ENCODE peak calls at places on chromosomes 5 and 9, in nine cellular contexts. One of them, this sample, is unnamed.

GRCh38 chr5:95858023-95858461 is 35.5 kb upstream of the GLRX start:
- DNase-seq in naive thymus-derived CD4-positive, alpha-beta T cell: no peak
- DNase-seq in CD4-positive, alpha-beta memory T cell: no peak
- DNase-seq in heart left ventricle: no peak
- DNase-seq in uterus: peak; percentile 32
- DNase-seq in CD8-positive, alpha-beta T cell: no peak
- DNase-seq in trophoblast cell: peak; percentile 88
- DNase-seq in ovary: peak; percentile 60
- DNase-seq in BE2C: no peak
- DNase-seq in this sample: no peak

GRCh38 chr5:1564824-1565736 is 41.3 kb upstream of the LPCAT1 start:
- DNase-seq in naive thymus-derived CD4-positive, alpha-beta T cell: no peak
- DNase-seq in CD4-positive, alpha-beta memory T cell: no peak
- DNase-seq in heart left ventricle: no peak
- DNase-seq in uterus: no peak
- DNase-seq in CD8-positive, alpha-beta T cell: no peak
- DNase-seq in trophoblast cell: no peak
- DNase-seq in ovary: no peak
- DNase-seq in BE2C: no peak
- DNase-seq in this sample: no peak

GRCh38 chr9:38694676-38695075 is 25.3 kb downstream of the FAM240B start:
- DNase-seq in naive thymus-derived CD4-positive, alpha-beta T cell: no peak
- DNase-seq in CD4-positive, alpha-beta memory T cell: no peak
- DNase-seq in heart left ventricle: no peak
- DNase-seq in uterus: no peak
- DNase-seq in CD8-positive, alpha-beta T cell: no peak
- DNase-seq in trophoblast cell: no peak
- DNase-seq in ovary: no peak
- DNase-seq in BE2C: no peak
- DNase-seq in this sample: no peak

GRCh38 chr9:128702949-128703615 is 779 bp downstream of the PKN3 start:
- DNase-seq in naive thymus-derived CD4-positive, alpha-beta T cell: no peak
- DNase-seq in CD4-positive, alpha-beta memory T cell: no peak
- DNase-seq in heart left ventricle: no peak
- DNase-seq in uterus: peak; percentile 42
- DNase-seq in CD8-positive, alpha-beta T cell: no peak
- DNase-seq in trophoblast cell: no peak
- DNase-seq in ovary: peak; percentile 64
- DNase-seq in BE2C: peak; percentile 47
- DNase-seq in this sample: peak; percentile 44

GRCh38 chr5:122480146-122480545 is 168.1 kb downstream of the SNCAIP start:
- DNase-seq in naive thymus-derived CD4-positive, alpha-beta T cell: no peak
- DNase-seq in CD4-positive, alpha-beta memory T cell: no peak
- DNase-seq in heart left ventricle: no peak
- DNase-seq in uterus: no peak
- DNase-seq in CD8-positive, alpha-beta T cell: no peak
- DNase-seq in trophoblast cell: no peak
- DNase-seq in ovary: no peak
- DNase-seq in BE2C: no peak
- DNase-seq in this sample: no peak

GRCh38 chr5:177491429-177491945 is 5.9 kb downstream of the PDLIM7 start:
- DNase-seq in naive thymus-derived CD4-positive, alpha-beta T cell: no peak
- DNase-seq in CD4-positive, alpha-beta memory T cell: no peak
- DNase-seq in heart left ventricle: no peak
- DNase-seq in uterus: peak; percentile 52
- DNase-seq in CD8-positive, alpha-beta T cell: no peak
- DNase-seq in trophoblast cell: peak; percentile 73
- DNase-seq in ovary: peak; percentile 60
- DNase-seq in BE2C: peak; percentile 89
- DNase-seq in this sample: no peak

GRCh38 chr5:135221187-135221473 is 177.9 kb downstream of the MACROH2A1 start:
- DNase-seq in naive thymus-derived CD4-positive, alpha-beta T cell: no peak
- DNase-seq in CD4-positive, alpha-beta memory T cell: no peak
- DNase-seq in heart left ventricle: no peak
- DNase-seq in uterus: no peak
- DNase-seq in CD8-positive, alpha-beta T cell: no peak
- DNase-seq in trophoblast cell: no peak
- DNase-seq in ovary: no peak
- DNase-seq in BE2C: no peak
- DNase-seq in this sample: peak; percentile 8

GRCh38 chr5:117863589-117864296 is 1124.6 kb downstream of the DTWD2 start:
- DNase-seq in naive thymus-derived CD4-positive, alpha-beta T cell: no peak
- DNase-seq in CD4-positive, alpha-beta memory T cell: no peak
- DNase-seq in heart left ventricle: no peak
- DNase-seq in uterus: no peak
- DNase-seq in CD8-positive, alpha-beta T cell: no peak
- DNase-seq in trophoblast cell: no peak
- DNase-seq in ovary: no peak
- DNase-seq in BE2C: no peak
- DNase-seq in this sample: no peak

GRCh38 chr9:120892177-120892747 is 15.3 kb upstream of the PHF19 start:
- DNase-seq in naive thymus-derived CD4-positive, alpha-beta T cell: no peak
- DNase-seq in CD4-positive, alpha-beta memory T cell: peak; percentile 65
- DNase-seq in heart left ventricle: no peak
- DNase-seq in uterus: no peak
- DNase-seq in CD8-positive, alpha-beta T cell: no peak
- DNase-seq in trophoblast cell: no peak
- DNase-seq in ovary: no peak
- DNase-seq in BE2C: no peak
- DNase-seq in this sample: no peak

GRCh38 chr9:4238522-4238921 is 61.3 kb downstream of the GLIS3 start:
- DNase-seq in naive thymus-derived CD4-positive, alpha-beta T cell: no peak
- DNase-seq in CD4-positive, alpha-beta memory T cell: no peak
- DNase-seq in heart left ventricle: no peak
- DNase-seq in uterus: no peak
- DNase-seq in CD8-positive, alpha-beta T cell: no peak
- DNase-seq in trophoblast cell: peak; percentile 35
- DNase-seq in ovary: no peak
- DNase-seq in BE2C: no peak
- DNase-seq in this sample: no peak

GRCh38 chr5:33536802-33537201 is 96.0 kb downstream of the TARS1 start:
- DNase-seq in naive thymus-derived CD4-positive, alpha-beta T cell: no peak
- DNase-seq in CD4-positive, alpha-beta memory T cell: no peak
- DNase-seq in heart left ventricle: no peak
- DNase-seq in uterus: no peak
- DNase-seq in CD8-positive, alpha-beta T cell: no peak
- DNase-seq in trophoblast cell: no peak
- DNase-seq in ovary: no peak
- DNase-seq in BE2C: no peak
- DNase-seq in this sample: no peak

GRCh38 chr9:73284386-73284785 is 132.7 kb downstream of the ANXA1 start:
- DNase-seq in naive thymus-derived CD4-positive, alpha-beta T cell: no peak
- DNase-seq in CD4-positive, alpha-beta memory T cell: no peak
- DNase-seq in heart left ventricle: no peak
- DNase-seq in uterus: no peak
- DNase-seq in CD8-positive, alpha-beta T cell: no peak
- DNase-seq in trophoblast cell: no peak
- DNase-seq in ovary: no peak
- DNase-seq in BE2C: no peak
- DNase-seq in this sample: no peak
- H3K4me1 ChIP-seq in naive thymus-derived CD4-positive, alpha-beta T cell: no peaks in the 10 kb centered on the region
- H3K4me1 ChIP-seq in CD4-positive, alpha-beta memory T cell: no peaks in the 10 kb centered on the region
- H3K4me1 ChIP-seq in heart left ventricle: no peaks in the 10 kb centered on the region
- H3K4me1 ChIP-seq in uterus: no peaks in the 10 kb centered on the region
- H3K4me1 ChIP-seq in CD8-positive, alpha-beta T cell: no peaks in the 10 kb centered on the region
- H3K4me1 ChIP-seq in trophoblast cell: no peaks in the 10 kb centered on the region
- H3K4me1 ChIP-seq in ovary: no peaks in the 10 kb centered on the region
- H3K4me1 ChIP-seq in BE2C: no peaks in the 10 kb centered on the region
- H3K4me1 ChIP-seq in this sample: no peaks in the 10 kb centered on the region

DNA sequence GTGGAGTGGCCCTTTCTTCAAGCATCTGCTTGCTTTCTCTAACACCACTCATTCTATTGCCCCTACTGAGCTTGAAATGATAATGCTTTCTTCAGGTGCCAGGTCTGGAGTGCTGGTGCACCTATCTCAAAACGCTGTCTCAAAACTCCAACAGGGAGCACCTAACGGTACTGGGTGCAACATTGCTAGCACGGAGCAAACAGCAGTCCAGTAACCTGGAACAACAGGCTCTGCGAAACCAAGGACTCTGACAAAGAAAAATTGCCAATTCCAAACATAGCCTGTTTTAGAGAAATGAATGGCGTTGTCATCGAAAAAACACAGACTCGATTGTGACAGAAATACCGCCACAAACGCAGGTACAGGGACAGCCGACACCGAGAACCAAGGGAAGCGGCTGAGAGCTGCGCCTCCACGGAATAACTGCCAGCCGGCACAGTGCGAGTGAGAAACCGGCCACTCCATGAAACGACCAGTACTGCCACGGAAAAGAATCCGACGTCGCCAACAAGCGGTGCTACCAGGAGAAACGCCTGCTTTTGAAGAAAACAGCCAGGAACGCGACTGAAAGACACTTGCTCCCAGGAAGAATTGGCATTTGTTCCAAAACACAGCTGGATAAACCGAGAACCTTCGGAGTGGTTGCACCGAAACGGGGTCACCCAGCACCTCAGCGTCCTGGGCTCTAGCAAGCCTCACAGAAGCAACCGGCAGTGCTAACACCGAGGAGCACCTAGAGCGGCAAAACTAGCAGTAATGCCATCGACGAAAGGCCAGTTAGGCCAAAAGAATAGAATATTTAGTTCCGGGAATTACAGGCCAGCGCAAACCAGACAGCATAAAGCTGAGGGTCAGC is 3.0 kb downstream of the ANXA2R start:
- DNase-seq in naive thymus-derived CD4-positive, alpha-beta T cell: no peak
- DNase-seq in CD4-positive, alpha-beta memory T cell: no peak
- DNase-seq in heart left ventricle: peak; percentile 24
- DNase-seq in uterus: no peak
- DNase-seq in CD8-positive, alpha-beta T cell: no peak
- DNase-seq in trophoblast cell: no peak
- DNase-seq in ovary: no peak
- DNase-seq in BE2C: no peak
- DNase-seq in this sample: no peak
- H3K27me3 ChIP-seq in naive thymus-derived CD4-positive, alpha-beta T cell: no peaks in the 10 kb centered on the region
- H3K27me3 ChIP-seq in CD4-positive, alpha-beta memory T cell: no peaks in the 10 kb centered on the region
- H3K27me3 ChIP-seq in heart left ventricle: peaks cover 23% of the 10 kb centered on the region
- H3K27me3 ChIP-seq in uterus: no peaks in the 10 kb centered on the region
- H3K27me3 ChIP-seq in CD8-positive, alpha-beta T cell: no peaks in the 10 kb centered on the region
- H3K27me3 ChIP-seq in trophoblast cell: peaks cover 49% of the 10 kb centered on the region
- H3K27me3 ChIP-seq in ovary: no peaks in the 10 kb centered on the region
- H3K27me3 ChIP-seq in BE2C: peaks cover 48% of the 10 kb centered on the region
- H3K27me3 ChIP-seq in this sample: peaks cover 33% of the 10 kb centered on the region

DNA sequence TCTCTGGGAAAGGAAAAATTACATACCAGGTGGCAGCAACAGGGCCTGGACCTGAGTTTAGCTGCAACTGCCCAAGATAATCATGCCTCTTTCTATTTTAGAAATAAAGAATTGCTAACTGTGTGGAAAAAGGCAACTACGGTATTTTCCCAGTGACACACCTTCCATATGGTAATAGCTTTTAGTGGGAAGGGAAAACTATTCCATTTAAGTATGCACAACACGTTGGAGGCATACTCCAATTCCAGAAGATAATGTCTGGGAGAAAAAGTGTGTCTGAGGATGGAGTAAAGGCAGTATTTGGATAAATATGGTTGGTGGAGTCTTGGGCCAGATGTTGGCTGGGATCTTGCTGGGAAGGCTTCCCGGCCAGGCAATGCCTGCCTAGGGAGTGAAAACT is 40.7 kb downstream of the SH3PXD2B start:
- DNase-seq in naive thymus-derived CD4-positive, alpha-beta T cell: no peak
- DNase-seq in CD4-positive, alpha-beta memory T cell: no peak
- DNase-seq in heart left ventricle: no peak
- DNase-seq in uterus: no peak
- DNase-seq in CD8-positive, alpha-beta T cell: no peak
- DNase-seq in trophoblast cell: no peak
- DNase-seq in ovary: no peak
- DNase-seq in BE2C: no peak
- DNase-seq in this sample: no peak
- H3K4me3 ChIP-seq in naive thymus-derived CD4-positive, alpha-beta T cell: no peak overlapping the region
- H3K4me3 ChIP-seq in CD4-positive, alpha-beta memory T cell: no peak overlapping the region
- H3K4me3 ChIP-seq in heart left ventricle: no peak overlapping the region
- H3K4me3 ChIP-seq in uterus: no peak overlapping the region
- H3K4me3 ChIP-seq in CD8-positive, alpha-beta T cell: no peak overlapping the region
- H3K4me3 ChIP-seq in trophoblast cell: no peak overlapping the region
- H3K4me3 ChIP-seq in ovary: no peak overlapping the region
- H3K4me3 ChIP-seq in BE2C: no peak overlapping the region
- H3K4me3 ChIP-seq in this sample: no peak overlapping the region

GRCh38 chr9:135221576-135221950 is 134.1 kb downstream of the OLFM1 start:
- DNase-seq in naive thymus-derived CD4-positive, alpha-beta T cell: no peak
- DNase-seq in CD4-positive, alpha-beta memory T cell: no peak
- DNase-seq in heart left ventricle: no peak
- DNase-seq in uterus: no peak
- DNase-seq in CD8-positive, alpha-beta T cell: no peak
- DNase-seq in trophoblast cell: no peak
- DNase-seq in ovary: no peak
- DNase-seq in BE2C: no peak
- DNase-seq in this sample: peak; percentile 9

GRCh38 chr9:135223831-135224230 is 136.4 kb downstream of the OLFM1 start:
- DNase-seq in naive thymus-derived CD4-positive, alpha-beta T cell: no peak
- DNase-seq in CD4-positive, alpha-beta memory T cell: no peak
- DNase-seq in heart left ventricle: no peak
- DNase-seq in uterus: no peak
- DNase-seq in CD8-positive, alpha-beta T cell: no peak
- DNase-seq in trophoblast cell: no peak
- DNase-seq in ovary: no peak
- DNase-seq in BE2C: peak; percentile 9
- DNase-seq in this sample: peak; percentile 10

GRCh38 chr9:135220601-135221575 is 133.4 kb downstream of the OLFM1 start:
- DNase-seq in naive thymus-derived CD4-positive, alpha-beta T cell: no peak
- DNase-seq in CD4-positive, alpha-beta memory T cell: no peak
- DNase-seq in heart left ventricle: no peak
- DNase-seq in uterus: no peak
- DNase-seq in CD8-positive, alpha-beta T cell: no peak
- DNase-seq in trophoblast cell: no peak
- DNase-seq in ovary: peak; percentile 27
- DNase-seq in BE2C: peak; percentile 11
- DNase-seq in this sample: peak; percentile 4

GRCh38 chr9:135222991-135223760 is 135.7 kb downstream of the OLFM1 start:
- DNase-seq in naive thymus-derived CD4-positive, alpha-beta T cell: no peak
- DNase-seq in CD4-positive, alpha-beta memory T cell: no peak
- DNase-seq in heart left ventricle: no peak
- DNase-seq in uterus: no peak
- DNase-seq in CD8-positive, alpha-beta T cell: no peak
- DNase-seq in trophoblast cell: no peak
- DNase-seq in ovary: no peak
- DNase-seq in BE2C: peak; percentile 18
- DNase-seq in this sample: peak; percentile 7

DNA sequence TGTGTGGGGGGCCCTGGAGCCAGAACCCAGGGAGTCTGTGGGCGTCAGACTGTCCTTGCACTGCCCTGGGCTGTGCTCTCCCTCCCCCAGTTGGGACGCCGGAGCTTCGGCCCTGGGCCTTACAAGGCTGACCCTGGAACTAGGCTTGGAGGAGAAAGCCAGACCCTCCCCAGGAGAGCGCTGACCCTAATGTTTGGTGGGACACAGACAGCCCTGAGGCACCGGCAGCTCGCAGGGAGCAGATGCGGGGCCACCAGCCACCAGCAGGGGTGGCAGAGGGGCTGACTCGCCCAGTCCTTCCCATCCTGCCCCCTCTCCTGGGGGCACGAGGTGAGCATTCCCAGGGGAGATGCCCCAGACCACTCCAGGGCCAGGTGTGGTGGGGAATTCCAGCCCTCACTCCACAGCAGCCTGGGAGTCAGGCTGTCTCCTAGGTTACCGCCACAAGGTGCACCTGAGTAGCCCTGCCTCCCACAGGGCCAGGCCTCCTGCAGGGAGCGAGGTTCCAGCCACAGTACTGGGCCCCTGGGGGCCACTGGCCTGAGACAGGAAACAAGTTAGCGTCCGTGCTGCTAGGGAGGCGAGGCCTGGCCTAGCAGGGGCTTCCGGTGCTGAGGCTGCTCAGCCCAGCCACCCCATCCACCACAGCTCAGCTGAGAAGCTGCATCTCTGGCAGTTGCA is 134.6 kb downstream of the OLFM1 start:
- DNase-seq in naive thymus-derived CD4-positive, alpha-beta T cell: no peak
- DNase-seq in CD4-positive, alpha-beta memory T cell: no peak
- DNase-seq in heart left ventricle: no peak
- DNase-seq in uterus: no peak
- DNase-seq in CD8-positive, alpha-beta T cell: no peak
- DNase-seq in trophoblast cell: no peak
- DNase-seq in ovary: no peak
- DNase-seq in BE2C: peak; percentile 39
- DNase-seq in this sample: peak; percentile 27
- H3K4me1 ChIP-seq in naive thymus-derived CD4-positive, alpha-beta T cell: no peaks in the 10 kb centered on the region
- H3K4me1 ChIP-seq in CD4-positive, alpha-beta memory T cell: no peaks in the 10 kb centered on the region
- H3K4me1 ChIP-seq in heart left ventricle: no peaks in the 10 kb centered on the region
- H3K4me1 ChIP-seq in uterus: no peaks in the 10 kb centered on the region
- H3K4me1 ChIP-seq in CD8-positive, alpha-beta T cell: no peaks in the 10 kb centered on the region
- H3K4me1 ChIP-seq in trophoblast cell: no peaks in the 10 kb centered on the region
- H3K4me1 ChIP-seq in ovary: peaks cover 2% of the 10 kb centered on the region
- H3K4me1 ChIP-seq in BE2C: peaks cover 40% of the 10 kb centered on the region
- H3K4me1 ChIP-seq in this sample: peaks cover 49% of the 10 kb centered on the region

This sample was measured in body of pancreas.